ENCODE peak calls at places on chromosomes 7 and 10, in nine cellular contexts. P, S, R, M, Z, K, B, F and N are unnamed samples.

GRCh38 chr7:139340808-139341057 is 404 bp upstream of the FMC1 start:
- DNase-seq in S (no peak), P (no peak), Z (no peak), M (no peak), K (no peak), R (no peak), F (no peak), B (no peak), N (no peak)

GRCh38 chr10:69961168-69961863 is 91.3 kb upstream of the MACROH2A2 start:
- DNase-seq in M (no peak), R (peak), S (no peak), K (no peak), F (no peak), Z (no peak), B (no peak), P (no peak), N (no peak)

GRCh38 chr10:35834916-35835499 is 192.9 kb upstream of the FZD8 start:
- DNase-seq in M (no peak), S (no peak), R (no peak), F (no peak), P (no peak), K (no peak), B (no peak), Z (no peak), N (no peak)

GRCh38 chr7:106604303-106604918 is 56.5 kb downstream of the CCDC71L start:
- DNase-seq in B (no peak), K (no peak), Z (no peak), R (no peak), S (no peak), M (peak), P (peak), F (no peak), N (no peak)

GRCh38 chr7:18292584-18292983 is 203.0 kb upstream of the HDAC9 start:
- DNase-seq in B (no peak), M (no peak), K (no peak), R (no peak), Z (no peak), P (no peak), S (no peak), F (no peak), N (no peak)

GRCh38 chr10:132735923-132736391 is 50.0 kb downstream of the NKX6-2 start:
- DNase-seq in S (no peak), M (no peak), K (no peak), F (no peak), Z (peak), B (no peak), P (no peak), R (no peak), N (no peak)

GRCh38 chr7:128010392-128011078 is 20.7 kb downstream of the LRRC4 start:
- DNase-seq in R (no peak), K (no peak), M (no peak), S (no peak), Z (no peak), F (no peak), P (no peak), B (no peak), N (no peak)

GRCh38 chr10:17984056-17984455 is 32.3 kb downstream of the SLC39A12 start:
- DNase-seq in Z (no peak), R (no peak), K (no peak), F (no peak), S (no peak), P (peak), M (peak), B (no peak), N (no peak)

GRCh38 chr7:155487509-155488482 is 29.9 kb downstream of the EN2 start:
- DNase-seq in S (no peak), F (no peak), R (no peak), P (no peak), Z (no peak), B (no peak), M (no peak), K (no peak), N (no peak)

GRCh38 chr10:6427357-6427959 is 152.6 kb downstream of the PRKCQ start:
- DNase-seq in R (no peak), Z (no peak), M (no peak), S (no peak), K (no peak), F (no peak), P (no peak), B (no peak), N (no peak)